ENCODE peak calls at places on chromosomes 11 and 22, in nine cellular contexts. H is psoas muscle, V is ovary, O is esophagus squamous epithelium, J is transverse colon, N is body of pancreas, C is PC-9, Z is H9, T is cardiac muscle cell. Y is an unnamed sample.

GRCh38 chr11:71055925-71056324 is 196.5 kb downstream of the SHANK2 start:
- DNase-seq in Z (no peak), H (no peak), J (no peak), C (no peak), N (no peak), V (no peak), O (no peak), T (no peak), Y (no peak)

GRCh38 chr11:84549221-84549620 is 1077.9 kb downstream of the DLG2 start:
- DNase-seq in J (no peak), O (no peak), V (no peak), T (no peak), C (no peak), N (no peak), H (no peak), Z (no peak), Y (peak; percentile 70)

GRCh38 chr11:59207988-59208432 is 4.7 kb downstream of the MPEG1 start:
- DNase-seq in C (peak; percentile 26), T (peak; percentile 57), Z (no peak), H (no peak), N (peak; percentile 57), J (no peak), V (no peak), O (no peak), Y (peak; percentile 30)

GRCh38 chr11:1400168-1401000 is 10.7 kb downstream of the BRSK2 start:
- DNase-seq in T (no peak), O (no peak), H (peak; percentile 10), C (no peak), N (no peak), J (no peak), Z (no peak), V (peak; percentile 16), Y (no peak)

GRCh38 chr11:36012410-36012809 is 68.5 kb downstream of the LDLRAD3 start:
- DNase-seq in O (no peak), Z (no peak), J (no peak), H (no peak), T (no peak), C (no peak), V (no peak), N (no peak), Y (no peak)

GRCh38 chr22:49623176-49623575 is 204.5 kb downstream of the BRD1 start:
- DNase-seq in H (no peak), J (no peak), N (no peak), C (no peak), Z (no peak), O (no peak), V (no peak), T (no peak), Y (no peak)

GRCh38 chr11:37459430-37459829 is 861.4 kb upstream of the RAG2 start:
- DNase-seq in O (no peak), Z (no peak), T (no peak), N (no peak), V (no peak), C (no peak), J (no peak), H (no peak), Y (no peak)

GRCh38 chr11:34366522-34366921 is 8.7 kb upstream of the ABTB2 start:
- DNase-seq in Z (no peak), H (no peak), N (peak; percentile 72), T (no peak), V (no peak), C (peak; percentile 31), O (no peak), J (peak; percentile 35), Y (peak; percentile 17)

GRCh38 chr11:56886465-56886864 is 102.2 kb upstream of the OR5AK2 start:
- DNase-seq in J (no peak), O (no peak), N (no peak), Z (no peak), C (no peak), H (no peak), T (no peak), V (no peak), Y (no peak)

GRCh38 chr11:120643254-120643653 is 131.7 kb downstream of the GRIK4 start:
- DNase-seq in N (no peak), T (no peak), V (no peak), Z (no peak), C (no peak), J (no peak), O (no peak), H (no peak), Y (no peak)

GRCh38 chr11:116792869-116793475 is 1.3 kb upstream of the APOA5 start:
- DNase-seq in O (no peak), Z (no peak), V (no peak), H (no peak), N (no peak), J (no peak), T (no peak), C (no peak), Y (no peak)
- H3K27ac ChIP-seq in O (no peak overlapping the region), Z (no peak overlapping the region), V (no peak overlapping the region), H (no peak overlapping the region), N (no peak overlapping the region), J (no peak overlapping the region), T (no peak overlapping the region), C (no peak overlapping the region), Y (no peak overlapping the region)

GRCh38 chr11:13276852-13277718 is 505 bp upstream of the BMAL1 start:
- DNase-seq in H (peak; percentile 99), Z (peak; percentile 99), V (peak; percentile 99), T (peak; percentile 97), O (peak; percentile 83), J (peak; percentile 98), N (peak; percentile 98), C (peak; percentile 96), Y (peak; percentile 98)

GRCh38 chr11:13277719-13278619 is at the start of gene BMAL1:
- DNase-seq in T (no peak), N (peak; percentile 57), O (no peak), C (peak; percentile 40), Z (peak; percentile 37), J (peak; percentile 69), H (peak; percentile 70), V (peak; percentile 67), Y (no peak)

GRCh38 chr11:13280323-13280722 is 2.7 kb downstream of the BMAL1 start:
- DNase-seq in O (no peak), V (no peak), H (no peak), Z (no peak), N (no peak), J (no peak), C (no peak), T (no peak), Y (no peak)

GRCh38 chr11:13279487-13279834 is 1.9 kb downstream of the BMAL1 start:
- DNase-seq in O (no peak), N (no peak), Z (no peak), V (no peak), C (no peak), T (no peak), H (no peak), J (no peak), Y (no peak)

DNA sequence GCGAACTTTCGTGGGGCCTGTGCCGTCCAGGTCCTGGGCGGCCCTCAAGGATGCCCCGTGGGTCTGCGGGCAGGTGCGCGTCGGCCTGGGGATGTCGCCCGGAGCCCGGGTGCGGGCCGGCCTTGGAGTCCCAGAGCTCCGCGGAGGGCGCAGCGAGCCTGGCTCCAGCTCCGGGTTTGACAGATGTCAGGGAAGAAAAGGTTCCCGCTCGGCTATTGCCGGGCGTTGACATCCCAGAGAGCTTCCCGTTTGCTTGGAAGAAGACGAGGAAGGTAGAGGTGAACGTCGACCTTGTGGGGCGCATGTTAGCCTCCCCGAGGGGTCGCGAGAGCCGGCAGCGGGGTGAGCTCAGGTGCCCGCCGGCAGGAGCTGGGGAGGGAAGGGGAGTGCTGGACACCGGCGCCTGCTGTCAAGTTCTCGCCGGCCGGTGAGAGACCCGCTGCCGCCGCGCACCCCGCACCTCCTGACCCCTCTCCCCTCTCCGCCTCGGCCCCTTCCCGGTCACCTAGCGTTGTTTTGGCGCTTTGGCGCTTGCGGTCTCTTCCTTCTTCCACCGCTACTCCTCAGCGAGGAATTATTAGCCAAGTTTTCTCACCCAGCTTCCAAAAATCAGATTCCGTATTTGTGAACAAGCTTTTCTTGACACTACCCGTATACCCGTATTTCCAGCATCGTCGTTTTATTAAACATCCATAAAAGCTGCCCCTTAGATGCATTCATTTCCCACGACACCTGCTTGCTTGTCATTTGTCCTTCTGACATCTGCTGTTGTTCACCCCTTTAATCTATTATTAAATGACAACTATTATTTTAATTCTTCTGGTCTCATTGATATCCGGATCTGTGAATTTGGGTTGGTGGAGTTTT is 1.3 kb downstream of the BMAL1 start:
- DNase-seq in C (no peak), T (peak; percentile 31), V (no peak), O (no peak), N (peak; percentile 45), Z (no peak), J (peak; percentile 26), H (peak; percentile 24), Y (no peak)
- H3K27me3 ChIP-seq in C (peaks cover 6% of the 10 kb centered on the region), T (peaks cover 72% of the 10 kb centered on the region), V (no peaks in the 10 kb centered on the region), O (no peaks in the 10 kb centered on the region), N (no peaks in the 10 kb centered on the region), Z (peaks cover 27% of the 10 kb centered on the region), J (peaks cover 18% of the 10 kb centered on the region), H (no peaks in the 10 kb centered on the region), Y (peaks cover 12% of the 10 kb centered on the region)

GRCh38 chr22:25680949-25681348 is 61.0 kb upstream of the MYO18B start:
- DNase-seq in N (no peak), Z (no peak), V (no peak), T (no peak), O (no peak), J (no peak), H (no peak), C (no peak), Y (no peak)
- H3K27ac ChIP-seq in N (no peak overlapping the region), Z (no peak overlapping the region), V (no peak overlapping the region), T (no peak overlapping the region), O (no peak overlapping the region), J (no peak overlapping the region), H (no peak overlapping the region), C (no peak overlapping the region), Y (peak overlapping the region; percentile 99)

DNA sequence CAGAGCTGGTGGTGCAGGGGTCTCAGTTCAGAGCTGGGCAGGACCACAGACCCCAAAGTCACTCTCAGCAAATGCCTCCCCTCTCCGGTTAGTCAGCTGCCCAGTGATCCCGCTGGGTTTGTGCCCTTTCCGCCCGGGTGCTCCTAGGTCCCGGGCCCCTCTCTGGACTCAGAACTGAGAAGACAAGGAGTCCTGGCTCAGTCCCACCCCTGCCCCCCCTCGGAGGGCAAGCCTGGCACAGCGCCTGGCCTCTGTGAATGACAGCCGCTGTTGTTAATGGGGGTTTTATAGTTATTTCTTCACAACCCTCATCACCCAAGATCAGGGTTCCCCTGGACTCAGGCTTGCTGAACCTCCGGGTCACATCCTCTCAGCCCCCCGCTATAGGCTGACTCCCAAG is 47.6 kb downstream of the ELFN2 start:
- DNase-seq in Z (no peak), C (no peak), V (no peak), J (no peak), H (no peak), N (no peak), O (no peak), T (no peak), Y (no peak)
- H3K27me3 ChIP-seq in Z (no peaks in the 10 kb centered on the region), C (no peaks in the 10 kb centered on the region), V (no peaks in the 10 kb centered on the region), J (peaks cover 66% of the 10 kb centered on the region), H (no peaks in the 10 kb centered on the region), N (no peaks in the 10 kb centered on the region), O (no peaks in the 10 kb centered on the region), T (no peaks in the 10 kb centered on the region), Y (peaks cover 43% of the 10 kb centered on the region)

DNA sequence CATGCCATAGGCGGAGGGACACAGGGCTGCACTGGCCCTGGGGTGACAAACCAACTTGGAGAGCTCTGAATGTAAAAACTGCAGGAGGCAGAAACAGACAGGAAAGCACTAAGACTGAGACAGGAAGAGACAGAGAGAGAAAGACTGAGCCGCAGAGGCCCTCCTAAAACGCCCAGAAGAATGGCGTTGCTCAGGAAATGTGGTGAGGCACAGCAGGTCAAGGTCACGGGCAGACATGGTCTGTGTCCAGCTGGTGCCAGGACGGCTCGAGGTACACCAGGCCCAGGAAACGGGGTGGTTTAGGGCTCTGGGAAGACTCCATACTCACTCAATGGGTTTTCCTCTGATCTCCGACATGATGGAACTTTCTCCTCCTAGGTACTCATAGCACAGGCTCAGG is 29.1 kb downstream of the MAFF start:
- DNase-seq in C (no peak), J (no peak), O (no peak), N (no peak), Z (no peak), T (no peak), V (no peak), H (no peak), Y (no peak)
- H3K27ac ChIP-seq in C (peak overlapping the region; percentile 39), J (peak overlapping the region; percentile 71), O (peak overlapping the region; percentile 63), N (no peak overlapping the region), Z (no peak overlapping the region), T (no peak overlapping the region), V (no peak overlapping the region), H (peak overlapping the region; percentile 50), Y (no peak overlapping the region)

Y was measured in SJCRH30.